ENCODE peak calls at places on chromosomes 13 and 19, in ten cellular contexts. H, Q, W, P, I, U, A, D, O and V are unnamed samples.

GRCh38 chr13:34507630-34508029 is 434.4 kb upstream of the NBEA start:
- DNase-seq in U (no peak), O (no peak), A (no peak), P (no peak), W (no peak), Q (no peak), D (no peak), H (no peak), I (no peak), V (no peak)

GRCh38 chr13:102688306-102688973 is 6.4 kb downstream of the METTL21C start:
- DNase-seq in W (no peak), D (no peak), U (no peak), I (no peak), H (no peak), A (no peak), P (no peak), O (no peak), Q (no peak), V (peak; percentile 71)

GRCh38 chr19:3404324-3405260 is 38.2 kb downstream of the NFIC start:
- DNase-seq in W (no peak), U (peak; percentile 87), D (peak; percentile 89), H (no peak), I (peak; percentile 45), A (no peak), P (no peak), O (no peak), Q (no peak), V (peak; percentile 67)

GRCh38 chr13:80342541-80343371 is 1.8 kb upstream of the SPRY2 start:
- DNase-seq in D (peak; percentile 91), H (peak; percentile 35), Q (peak; percentile 75), P (no peak), I (no peak), W (peak; percentile 73), U (peak; percentile 82), A (peak; percentile 91), O (peak; percentile 29), V (peak; percentile 88)

GRCh38 chr19:16361926-16362325 is 37.3 kb downstream of the KLF2 start:
- DNase-seq in U (no peak), I (no peak), A (no peak), P (no peak), O (no peak), H (no peak), D (no peak), Q (no peak), W (no peak), V (no peak)

GRCh38 chr13:19597523-19597922 is 35.9 kb upstream of the MPHOSPH8 start:
- DNase-seq in I (no peak), A (no peak), O (no peak), D (no peak), W (peak; percentile 46), P (no peak), H (no peak), U (no peak), Q (no peak), V (no peak)

GRCh38 chr13:42885325-42885724 is 103.9 kb downstream of the FAM216B start:
- DNase-seq in O (no peak), P (no peak), U (no peak), H (no peak), W (no peak), D (no peak), A (no peak), Q (no peak), I (no peak), V (no peak)

GRCh38 chr13:78609464-78610205 is 6.3 kb upstream of the POU4F1 start:
- DNase-seq in A (peak; percentile 74), H (no peak), W (peak; percentile 26), I (no peak), U (no peak), D (no peak), Q (no peak), O (no peak), P (no peak), V (peak; percentile 47)

GRCh38 chr19:31066385-31066784 is 282.9 kb downstream of the TSHZ3 start:
- DNase-seq in I (peak; percentile 40), D (no peak), H (no peak), A (peak; percentile 17), W (peak; percentile 91), Q (no peak), U (no peak), P (no peak), O (no peak), V (peak; percentile 65)

GRCh38 chr13:111394211-111394922 is 73.9 kb downstream of the TEX29 start:
- DNase-seq in P (no peak), H (no peak), O (no peak), D (no peak), A (no peak), U (no peak), Q (no peak), W (no peak), I (no peak), V (no peak)

GRCh38 chr19:2578391-2578826 is 102.5 kb downstream of the GADD45B start:
- DNase-seq in D (peak; percentile 38), O (no peak), W (peak; percentile 72), A (no peak), P (no peak), U (no peak), I (no peak), Q (no peak), H (no peak), V (peak; percentile 67)

GRCh38 chr19:54137913-54138776 is 583 bp downstream of the CNOT3 start:
- DNase-seq in O (peak; percentile 33), Q (peak; percentile 51), W (peak; percentile 19), P (peak; percentile 39), H (no peak), U (peak; percentile 25), D (no peak), A (no peak), I (no peak), V (no peak)

GRCh38 chr13:94419304-94419943 is 60.1 kb downstream of the DCT start:
- DNase-seq in U (no peak), Q (peak; percentile 58), H (no peak), D (no peak), I (peak; percentile 56), W (no peak), O (no peak), A (no peak), P (no peak), V (no peak)

GRCh38 chr13:43235028-43235427 is 211.6 kb downstream of the DNAJC15 start:
- DNase-seq in U (no peak), D (no peak), W (no peak), A (no peak), I (no peak), O (no peak), Q (no peak), H (no peak), P (no peak), V (no peak)

GRCh38 chr19:18153555-18154134 is 682 bp downstream of the PIK3R2 start:
- DNase-seq in D (no peak), I (no peak), P (no peak), A (no peak), Q (peak; percentile 58), U (no peak), H (no peak), O (no peak), W (no peak), V (no peak)

GRCh38 chr19:48970139-48970766 is 5.1 kb downstream of the FTL start:
- DNase-seq in A (no peak), U (no peak), O (no peak), I (no peak), H (no peak), W (no peak), P (no peak), Q (no peak), D (no peak), V (no peak)

GRCh38 chr19:39297931-39298634 is 1.9 kb downstream of the IFNL1 start:
- DNase-seq in W (no peak), U (no peak), P (no peak), H (peak; percentile 22), Q (peak; percentile 32), O (peak; percentile 48), D (no peak), A (no peak), I (no peak), V (no peak)

GRCh38 chr19:53813996-53814395 is 10.1 kb downstream of the NLRP12 start:
- DNase-seq in P (no peak), W (no peak), U (no peak), O (no peak), H (no peak), A (no peak), D (no peak), I (no peak), Q (no peak), V (no peak)

GRCh38 chr13:42272115-42272756 is at the start of gene AKAP11:
- DNase-seq in P (peak; percentile 34), A (peak; percentile 25), Q (peak; percentile 64), D (peak; percentile 44), O (peak; percentile 30), I (no peak), W (peak; percentile 45), H (peak; percentile 68), U (no peak), V (peak; percentile 55)

GRCh38 chr13:49098198-49098597 is 121.9 kb upstream of the MLNR start:
- DNase-seq in Q (no peak), U (no peak), H (no peak), A (no peak), W (peak; percentile 46), O (no peak), I (peak; percentile 97), D (no peak), P (no peak), V (peak; percentile 80)

GRCh38 chr19:46761418-46761831 is 15.2 kb upstream of the STRN4 start:
- DNase-seq in O (no peak), I (no peak), Q (no peak), U (no peak), P (no peak), W (no peak), H (no peak), D (no peak), A (no peak), V (no peak)

GRCh38 chr13:114043421-114044053 is 69.7 kb upstream of the C13orf46 start:
- DNase-seq in H (no peak), I (no peak), Q (no peak), U (no peak), P (no peak), W (no peak), D (peak; percentile 71), A (no peak), O (no peak), V (peak; percentile 85)

GRCh38 chr13:51539887-51540286 is 44.4 kb upstream of the WDFY2 start:
- DNase-seq in Q (no peak), U (no peak), P (no peak), A (no peak), I (no peak), O (no peak), W (no peak), H (no peak), D (no peak), V (peak; percentile 54)

GRCh38 chr13:69619651-69620050 is 488.0 kb upstream of the ATXN8OS start:
- DNase-seq in W (no peak), U (no peak), O (no peak), I (no peak), D (no peak), Q (no peak), P (no peak), A (no peak), H (no peak), V (no peak)

GRCh38 chr19:10251792-10252694 is at the start of gene MRPL4:
- DNase-seq in D (peak; percentile 95), P (peak; percentile 96), I (peak; percentile 95), O (peak; percentile 88), U (peak; percentile 96), A (peak; percentile 95), H (peak; percentile 95), W (peak; percentile 98), Q (peak; percentile 98), V (peak; percentile 99)